ENCODE peak calls at places on chromosomes 5 and 9, in ten cellular contexts. One of them, this sample, is unnamed.

GRCh38 chr5:98314262-98314661 is 459.2 kb upstream of the RGMB start:
- DNase-seq in CD8-positive, alpha-beta memory T cell: no peak
- DNase-seq in iris pigment epithelial cell: peak
- DNase-seq in stimulated activated CD4-positive, alpha-beta T cell treated with anti-CD3 and anti-CD28 coated beads, Interleukin-1b, Interleukin-23, amount 100 ng/mL, for 48 hours: no peak
- DNase-seq in fibroblast of the aortic adventitia: peak
- DNase-seq in OCI-LY7: no peak
- DNase-seq in non-pigmented ciliary epithelial cell: peak
- DNase-seq in left cardiac atrium: no peak
- DNase-seq in hypothalamus: no peak
- DNase-seq in astrocyte of the hippocampus: peak
- DNase-seq in this sample: no peak

GRCh38 chr5:107556575-107556974 is 114.2 kb downstream of the EFNA5 start:
- DNase-seq in CD8-positive, alpha-beta memory T cell: no peak
- DNase-seq in OCI-LY7: no peak
- DNase-seq in stimulated activated CD4-positive, alpha-beta T cell treated with anti-CD3 and anti-CD28 coated beads, Interleukin-1b, Interleukin-23, amount 100 ng/mL, for 48 hours: no peak
- DNase-seq in left cardiac atrium: no peak
- DNase-seq in iris pigment epithelial cell: no peak
- DNase-seq in non-pigmented ciliary epithelial cell: no peak
- DNase-seq in fibroblast of the aortic adventitia: no peak
- DNase-seq in astrocyte of the hippocampus: no peak
- DNase-seq in hypothalamus: no peak
- DNase-seq in this sample: no peak

GRCh38 chr9:130849356-130849755 is 14.3 kb downstream of the ABL1 start:
- DNase-seq in left cardiac atrium: no peak
- DNase-seq in OCI-LY7: no peak
- DNase-seq in fibroblast of the aortic adventitia: no peak
- DNase-seq in CD8-positive, alpha-beta memory T cell: no peak
- DNase-seq in non-pigmented ciliary epithelial cell: no peak
- DNase-seq in stimulated activated CD4-positive, alpha-beta T cell treated with anti-CD3 and anti-CD28 coated beads, Interleukin-1b, Interleukin-23, amount 100 ng/mL, for 48 hours: no peak
- DNase-seq in astrocyte of the hippocampus: no peak
- DNase-seq in iris pigment epithelial cell: no peak
- DNase-seq in hypothalamus: no peak
- DNase-seq in this sample: no peak

GRCh38 chr5:137075163-137075970 is 423.8 kb downstream of the SPOCK1 start:
- DNase-seq in iris pigment epithelial cell: peak
- DNase-seq in OCI-LY7: peak
- DNase-seq in fibroblast of the aortic adventitia: peak
- DNase-seq in CD8-positive, alpha-beta memory T cell: no peak
- DNase-seq in hypothalamus: no peak
- DNase-seq in left cardiac atrium: peak
- DNase-seq in stimulated activated CD4-positive, alpha-beta T cell treated with anti-CD3 and anti-CD28 coated beads, Interleukin-1b, Interleukin-23, amount 100 ng/mL, for 48 hours: peak
- DNase-seq in non-pigmented ciliary epithelial cell: no peak
- DNase-seq in astrocyte of the hippocampus: peak
- DNase-seq in this sample: peak

GRCh38 chr5:170632985-170633234 is 129.1 kb downstream of the KCNIP1 start:
- DNase-seq in left cardiac atrium: peak
- DNase-seq in stimulated activated CD4-positive, alpha-beta T cell treated with anti-CD3 and anti-CD28 coated beads, Interleukin-1b, Interleukin-23, amount 100 ng/mL, for 48 hours: peak
- DNase-seq in hypothalamus: peak
- DNase-seq in fibroblast of the aortic adventitia: no peak
- DNase-seq in CD8-positive, alpha-beta memory T cell: no peak
- DNase-seq in OCI-LY7: peak
- DNase-seq in iris pigment epithelial cell: no peak
- DNase-seq in astrocyte of the hippocampus: peak
- DNase-seq in non-pigmented ciliary epithelial cell: no peak
- DNase-seq in this sample: peak

GRCh38 chr9:123470991-123471770 is 115.2 kb downstream of the CRB2 start:
- DNase-seq in hypothalamus: no peak
- DNase-seq in CD8-positive, alpha-beta memory T cell: no peak
- DNase-seq in stimulated activated CD4-positive, alpha-beta T cell treated with anti-CD3 and anti-CD28 coated beads, Interleukin-1b, Interleukin-23, amount 100 ng/mL, for 48 hours: no peak
- DNase-seq in left cardiac atrium: no peak
- DNase-seq in non-pigmented ciliary epithelial cell: no peak
- DNase-seq in iris pigment epithelial cell: no peak
- DNase-seq in fibroblast of the aortic adventitia: no peak
- DNase-seq in OCI-LY7: no peak
- DNase-seq in astrocyte of the hippocampus: no peak
- DNase-seq in this sample: no peak

GRCh38 chr5:111627862-111628261 is 115.5 kb upstream of the STARD4 start:
- DNase-seq in CD8-positive, alpha-beta memory T cell: no peak
- DNase-seq in hypothalamus: no peak
- DNase-seq in left cardiac atrium: no peak
- DNase-seq in astrocyte of the hippocampus: no peak
- DNase-seq in fibroblast of the aortic adventitia: no peak
- DNase-seq in non-pigmented ciliary epithelial cell: no peak
- DNase-seq in OCI-LY7: no peak
- DNase-seq in iris pigment epithelial cell: no peak
- DNase-seq in stimulated activated CD4-positive, alpha-beta T cell treated with anti-CD3 and anti-CD28 coated beads, Interleukin-1b, Interleukin-23, amount 100 ng/mL, for 48 hours: peak
- DNase-seq in this sample: no peak

GRCh38 chr5:31396611-31397295 is 135.1 kb downstream of the DROSHA start:
- DNase-seq in iris pigment epithelial cell: no peak
- DNase-seq in astrocyte of the hippocampus: no peak
- DNase-seq in non-pigmented ciliary epithelial cell: no peak
- DNase-seq in CD8-positive, alpha-beta memory T cell: no peak
- DNase-seq in stimulated activated CD4-positive, alpha-beta T cell treated with anti-CD3 and anti-CD28 coated beads, Interleukin-1b, Interleukin-23, amount 100 ng/mL, for 48 hours: no peak
- DNase-seq in hypothalamus: no peak
- DNase-seq in OCI-LY7: no peak
- DNase-seq in left cardiac atrium: no peak
- DNase-seq in fibroblast of the aortic adventitia: peak
- DNase-seq in this sample: no peak

GRCh38 chr5:134079748-134080581 is 34.5 kb upstream of the TCF7 start:
- DNase-seq in astrocyte of the hippocampus: no peak
- DNase-seq in OCI-LY7: no peak
- DNase-seq in left cardiac atrium: no peak
- DNase-seq in iris pigment epithelial cell: no peak
- DNase-seq in hypothalamus: no peak
- DNase-seq in non-pigmented ciliary epithelial cell: no peak
- DNase-seq in CD8-positive, alpha-beta memory T cell: peak
- DNase-seq in fibroblast of the aortic adventitia: no peak
- DNase-seq in stimulated activated CD4-positive, alpha-beta T cell treated with anti-CD3 and anti-CD28 coated beads, Interleukin-1b, Interleukin-23, amount 100 ng/mL, for 48 hours: peak
- DNase-seq in this sample: no peak

GRCh38 chr5:13188393-13188792 is 756.1 kb downstream of the DNAH5 start:
- DNase-seq in hypothalamus: no peak
- DNase-seq in CD8-positive, alpha-beta memory T cell: no peak
- DNase-seq in left cardiac atrium: no peak
- DNase-seq in OCI-LY7: no peak
- DNase-seq in fibroblast of the aortic adventitia: peak
- DNase-seq in iris pigment epithelial cell: no peak
- DNase-seq in stimulated activated CD4-positive, alpha-beta T cell treated with anti-CD3 and anti-CD28 coated beads, Interleukin-1b, Interleukin-23, amount 100 ng/mL, for 48 hours: no peak
- DNase-seq in non-pigmented ciliary epithelial cell: no peak
- DNase-seq in astrocyte of the hippocampus: no peak
- DNase-seq in this sample: no peak

GRCh38 chr9:124290053-124290581 is 32.4 kb downstream of the NEK6 start:
- DNase-seq in left cardiac atrium: no peak
- DNase-seq in astrocyte of the hippocampus: no peak
- DNase-seq in CD8-positive, alpha-beta memory T cell: no peak
- DNase-seq in fibroblast of the aortic adventitia: no peak
- DNase-seq in iris pigment epithelial cell: no peak
- DNase-seq in non-pigmented ciliary epithelial cell: no peak
- DNase-seq in OCI-LY7: peak
- DNase-seq in hypothalamus: no peak
- DNase-seq in stimulated activated CD4-positive, alpha-beta T cell treated with anti-CD3 and anti-CD28 coated beads, Interleukin-1b, Interleukin-23, amount 100 ng/mL, for 48 hours: no peak
- DNase-seq in this sample: no peak

GRCh38 chr9:2593754-2594153 is 27.8 kb upstream of the VLDLR start:
- DNase-seq in CD8-positive, alpha-beta memory T cell: no peak
- DNase-seq in iris pigment epithelial cell: no peak
- DNase-seq in stimulated activated CD4-positive, alpha-beta T cell treated with anti-CD3 and anti-CD28 coated beads, Interleukin-1b, Interleukin-23, amount 100 ng/mL, for 48 hours: no peak
- DNase-seq in hypothalamus: no peak
- DNase-seq in fibroblast of the aortic adventitia: no peak
- DNase-seq in left cardiac atrium: no peak
- DNase-seq in OCI-LY7: no peak
- DNase-seq in non-pigmented ciliary epithelial cell: no peak
- DNase-seq in astrocyte of the hippocampus: no peak
- DNase-seq in this sample: no peak

GRCh38 chr5:172901788-172902496 is 57.3 kb upstream of the RPL26L1 start:
- DNase-seq in OCI-LY7: no peak
- DNase-seq in non-pigmented ciliary epithelial cell: peak
- DNase-seq in stimulated activated CD4-positive, alpha-beta T cell treated with anti-CD3 and anti-CD28 coated beads, Interleukin-1b, Interleukin-23, amount 100 ng/mL, for 48 hours: no peak
- DNase-seq in iris pigment epithelial cell: peak
- DNase-seq in CD8-positive, alpha-beta memory T cell: no peak
- DNase-seq in astrocyte of the hippocampus: peak
- DNase-seq in left cardiac atrium: no peak
- DNase-seq in hypothalamus: no peak
- DNase-seq in fibroblast of the aortic adventitia: no peak
- DNase-seq in this sample: no peak

GRCh38 chr9:108687360-108687981 is 168.3 kb downstream of the ACTL7B start:
- DNase-seq in non-pigmented ciliary epithelial cell: no peak
- DNase-seq in CD8-positive, alpha-beta memory T cell: no peak
- DNase-seq in iris pigment epithelial cell: no peak
- DNase-seq in astrocyte of the hippocampus: peak
- DNase-seq in hypothalamus: no peak
- DNase-seq in fibroblast of the aortic adventitia: no peak
- DNase-seq in stimulated activated CD4-positive, alpha-beta T cell treated with anti-CD3 and anti-CD28 coated beads, Interleukin-1b, Interleukin-23, amount 100 ng/mL, for 48 hours: no peak
- DNase-seq in OCI-LY7: no peak
- DNase-seq in left cardiac atrium: no peak
- DNase-seq in this sample: no peak

GRCh38 chr9:130535818-130536521 is 43.4 kb upstream of the FUBP3 start:
- DNase-seq in hypothalamus: peak
- DNase-seq in astrocyte of the hippocampus: peak
- DNase-seq in left cardiac atrium: peak
- DNase-seq in OCI-LY7: no peak
- DNase-seq in CD8-positive, alpha-beta memory T cell: no peak
- DNase-seq in stimulated activated CD4-positive, alpha-beta T cell treated with anti-CD3 and anti-CD28 coated beads, Interleukin-1b, Interleukin-23, amount 100 ng/mL, for 48 hours: no peak
- DNase-seq in iris pigment epithelial cell: peak
- DNase-seq in non-pigmented ciliary epithelial cell: no peak
- DNase-seq in fibroblast of the aortic adventitia: peak
- DNase-seq in this sample: no peak

GRCh38 chr5:145443366-145443765 is 391.8 kb downstream of the PRELID2 start:
- DNase-seq in stimulated activated CD4-positive, alpha-beta T cell treated with anti-CD3 and anti-CD28 coated beads, Interleukin-1b, Interleukin-23, amount 100 ng/mL, for 48 hours: no peak
- DNase-seq in iris pigment epithelial cell: no peak
- DNase-seq in astrocyte of the hippocampus: no peak
- DNase-seq in non-pigmented ciliary epithelial cell: no peak
- DNase-seq in fibroblast of the aortic adventitia: no peak
- DNase-seq in left cardiac atrium: no peak
- DNase-seq in hypothalamus: no peak
- DNase-seq in CD8-positive, alpha-beta memory T cell: no peak
- DNase-seq in OCI-LY7: no peak
- DNase-seq in this sample: no peak

GRCh38 chr9:109014267-109015025 is 1.1 kb upstream of the CTNNAL1 start:
- DNase-seq in hypothalamus: no peak
- DNase-seq in CD8-positive, alpha-beta memory T cell: no peak
- DNase-seq in iris pigment epithelial cell: peak
- DNase-seq in non-pigmented ciliary epithelial cell: no peak
- DNase-seq in stimulated activated CD4-positive, alpha-beta T cell treated with anti-CD3 and anti-CD28 coated beads, Interleukin-1b, Interleukin-23, amount 100 ng/mL, for 48 hours: no peak
- DNase-seq in fibroblast of the aortic adventitia: peak
- DNase-seq in OCI-LY7: no peak
- DNase-seq in astrocyte of the hippocampus: peak
- DNase-seq in left cardiac atrium: peak
- DNase-seq in this sample: no peak

This sample was measured in mesothelial cell of epicardium.